ENCODE peak calls at places on chromosomes 7 and 10, in seven cellular contexts. F is stomach; J is left ventricle myocardium inferior; A is naive thymus-derived CD4-positive, alpha-beta T cell; W is CD8-positive, alpha-beta memory T cell; Q is psoas muscle; O is transverse colon. C is an unnamed sample. For H3K27me3, the result is how much of the 10 kb centered on the place peaks cover.

GRCh38 chr10:122464575-122464974 is 3.2 kb downstream of the HTRA1 start:
- DNase-seq in O (no peak), W (no peak), J (no peak), Q (no peak), F (no peak), A (no peak), C (no peak)

GRCh38 chr10:60942604-60943269 is 1.2 kb downstream of the RHOBTB1 start:
- DNase-seq in A (no peak), Q (peak), W (no peak), O (peak), J (peak), F (peak), C (no peak)

GRCh38 chr7:152894295-152895170 is 135.0 kb downstream of the ACTR3B start:
- DNase-seq in Q (no peak), W (no peak), J (no peak), A (no peak), F (no peak), O (no peak), C (no peak)

GRCh38 chr7:96562966-96563365 is 146.7 kb downstream of the SEM1 start:
- DNase-seq in J (no peak), F (no peak), A (no peak), O (no peak), W (no peak), Q (no peak), C (no peak)

GRCh38 chr7:106999023-106999422 is 45.5 kb upstream of the PRKAR2B start:
- DNase-seq in F (no peak), J (no peak), A (no peak), Q (no peak), O (no peak), W (no peak), C (no peak)

GRCh38 chr10:43045246-43045621 is 31.6 kb upstream of the RET start:
- DNase-seq in Q (no peak), W (no peak), A (no peak), O (no peak), F (no peak), J (peak), C (no peak)

GRCh38 chr10:103493362-103493871 is at the start of gene NEURL1:
- DNase-seq in F (no peak), Q (peak), W (no peak), J (no peak), O (no peak), A (no peak), C (no peak)

GRCh38 chr7:27073066-27073465 is 22.7 kb downstream of the HOXA1 start:
- DNase-seq in F (no peak), A (no peak), W (no peak), J (no peak), O (no peak), Q (no peak), C (no peak)

GRCh38 chr10:64329510-64329909 is 808.3 kb downstream of the REEP3 start:
- DNase-seq in W (no peak), F (no peak), O (no peak), A (no peak), Q (no peak), J (no peak), C (no peak)

GRCh38 chr10:7248148-7248547 is 162.7 kb downstream of the SFMBT2 start:
- DNase-seq in F (no peak), W (no peak), J (no peak), A (no peak), Q (no peak), O (no peak), C (no peak)

GRCh38 chr10:117198088-117198487 is 799 bp downstream of the KCNK18 start:
- DNase-seq in F (no peak), O (no peak), A (no peak), J (no peak), Q (no peak), W (no peak), C (no peak)

GRCh38 chr10:130215918-130216205 is 79.7 kb downstream of the GLRX3 start:
- DNase-seq in W (no peak), F (no peak), A (no peak), Q (no peak), J (no peak), O (no peak), C (no peak)

GRCh38 chr7:17697128-17697881 is 243.0 kb downstream of the SNX13 start:
- DNase-seq in F (no peak), A (no peak), J (peak), W (no peak), Q (no peak), O (no peak), C (no peak)

GRCh38 chr7:28539289-28539981 is 127.1 kb downstream of the CREB5 start:
- DNase-seq in F (no peak), Q (no peak), W (no peak), O (no peak), A (no peak), J (no peak), C (no peak)
- H3K27me3 ChIP-seq in F (under half), Q (under half), W (under half), O (under half), A (under half), J (under half), C (under half)

GRCh38 chr7:157557263-157557662 is 220.5 kb downstream of the DNAJB6 start:
- DNase-seq in J (no peak), A (no peak), W (no peak), Q (no peak), F (no peak), O (no peak), C (no peak)
- H3K27me3 ChIP-seq in J (under half), A (under half), W (under half), Q (under half), F (under half), O (under half), C (under half)

GRCh38 chr7:28157311-28157710 is 23.3 kb downstream of the JAZF1 start:
- DNase-seq in F (no peak), W (no peak), O (no peak), A (no peak), J (no peak), Q (no peak), C (no peak)

GRCh38 chr7:28156401-28156800 is 24.2 kb downstream of the JAZF1 start:
- DNase-seq in Q (no peak), F (no peak), W (no peak), O (no peak), A (no peak), J (no peak), C (no peak)

GRCh38 chr7:28155964-28156363 is 24.6 kb downstream of the JAZF1 start:
- DNase-seq in W (no peak), F (no peak), J (no peak), Q (no peak), O (no peak), A (no peak), C (peak)

GRCh38 chr7:28152594-28152993 is 28.0 kb downstream of the JAZF1 start:
- DNase-seq in Q (no peak), J (no peak), O (no peak), A (no peak), F (no peak), W (no peak), C (no peak)

DNA sequence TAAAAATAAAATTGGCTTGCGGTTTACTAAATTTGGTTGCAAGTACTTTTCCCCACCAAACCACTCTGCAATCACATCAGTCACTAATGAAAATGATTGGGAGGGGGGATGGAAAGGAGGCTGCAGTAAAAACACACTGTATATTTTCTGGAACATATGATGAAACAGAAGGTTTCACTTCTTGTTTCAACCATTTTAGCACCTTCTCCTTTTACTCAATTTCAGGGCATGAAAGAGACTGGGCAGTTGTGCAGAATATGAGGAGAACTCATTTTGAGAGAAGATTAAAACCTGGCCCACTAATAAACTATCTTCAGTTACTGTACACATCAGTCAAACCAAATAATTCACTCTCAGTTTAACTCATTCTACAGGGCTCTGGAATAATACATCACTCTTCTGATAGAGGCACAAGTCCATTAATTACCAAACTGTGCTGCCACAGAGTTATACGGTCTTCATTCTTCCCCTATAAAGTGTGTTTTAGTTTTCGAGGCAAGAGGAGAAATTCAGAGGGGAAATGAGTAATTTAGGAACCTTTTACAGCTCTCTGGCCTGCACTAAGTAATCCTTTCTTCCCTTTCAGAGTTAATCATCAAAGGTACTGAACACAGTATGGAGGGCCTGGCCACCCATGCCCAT is 25.5 kb downstream of the JAZF1 start:
- DNase-seq in W (no peak), A (no peak), Q (no peak), O (no peak), F (no peak), J (no peak), C (no peak)
- H3K27me3 ChIP-seq in W (under half), A (under half), Q (under half), O (under half), F (under half), J (under half), C (under half)

GRCh38 chr10:29534590-29534989 is 100.2 kb downstream of the SVIL start:
- DNase-seq in A (no peak), F (no peak), J (no peak), O (no peak), Q (no peak), W (no peak), C (no peak)
- H3K27me3 ChIP-seq in A (under half), F (under half), J (under half), O (under half), Q (under half), W (under half), C (under half)